ENCODE peak calls at places on chromosomes 12 and 14, in seven cellular contexts. D is CD8-positive, alpha-beta T cell; F is OCI-LY7; U is A549; P is Karpas-422; G is aorta; B is body of pancreas. V is an unnamed sample.

GRCh38 chr12:6376079-6376941 is 947 bp upstream of the SCNN1A start:
- DNase-seq in D (no peak), F (no peak), U (peak; percentile 86), P (no peak), G (peak; percentile 73), B (peak; percentile 76), V (peak; percentile 76)

GRCh38 chr14:59632381-59632780 is 55.8 kb upstream of the CCDC175 start:
- DNase-seq in D (no peak), F (peak; percentile 15), U (peak; percentile 25), P (peak; percentile 87), G (no peak), B (peak; percentile 56), V (no peak)

GRCh38 chr14:83894519-83894918 is 1635.4 kb upstream of the FLRT2 start:
- DNase-seq in D (no peak), F (no peak), U (no peak), P (no peak), G (no peak), B (no peak), V (no peak)

GRCh38 chr12:117830471-117830870 is 138.3 kb downstream of the KSR2 start:
- DNase-seq in D (no peak), F (no peak), U (no peak), P (no peak), G (no peak), B (no peak), V (no peak)

GRCh38 chr12:61757831-61758505 is 502.2 kb upstream of the USP15 start:
- DNase-seq in D (no peak), F (no peak), U (no peak), P (no peak), G (no peak), B (no peak), V (no peak)

GRCh38 chr12:80834724-80835123 is 103.0 kb downstream of the LIN7A start:
- DNase-seq in D (no peak), F (no peak), U (no peak), P (no peak), G (no peak), B (no peak), V (no peak)

GRCh38 chr14:36976571-36977023 is 195.8 kb downstream of the SLC25A21 start:
- DNase-seq in D (no peak), F (no peak), U (no peak), P (no peak), G (peak; percentile 50), B (peak; percentile 8), V (no peak)

GRCh38 chr14:68663385-68664076 is 129.3 kb downstream of the ZFP36L1 start:
- DNase-seq in D (peak; percentile 27), F (no peak), U (no peak), P (no peak), G (no peak), B (no peak), V (peak; percentile 64)

GRCh38 chr12:102481705-102482104 is 1.3 kb upstream of the IGF1 start:
- DNase-seq in D (no peak), F (no peak), U (no peak), P (no peak), G (no peak), B (no peak), V (no peak)

GRCh38 chr12:143964-144649 is 69.8 kb downstream of the SLC6A12 start:
- DNase-seq in D (no peak), F (no peak), U (no peak), P (no peak), G (no peak), B (peak; percentile 35), V (no peak)

GRCh38 chr14:105860615-105861580 is 334.5 kb downstream of the TMEM121 start:
- DNase-seq in D (no peak), F (peak; percentile 57), U (no peak), P (peak; percentile 80), G (peak; percentile 30), B (peak; percentile 2), V (peak; percentile 6)

GRCh38 chr14:28635387-28635786 is 131.2 kb upstream of the FOXG1 start:
- DNase-seq in D (no peak), F (peak; percentile 26), U (no peak), P (peak; percentile 79), G (no peak), B (no peak), V (no peak)

GRCh38 chr12:57695770-57696432 is 2.0 kb downstream of the OS9 start:
- DNase-seq in D (no peak), F (no peak), U (no peak), P (no peak), G (no peak), B (no peak), V (no peak)

GRCh38 chr14:33647385-33647786 is 303.5 kb downstream of the EGLN3 start:
- DNase-seq in D (no peak), F (no peak), U (no peak), P (no peak), G (no peak), B (no peak), V (no peak)

GRCh38 chr14:90452366-90452765 is 55.5 kb downstream of the CALM1 start:
- DNase-seq in D (no peak), F (no peak), U (no peak), P (no peak), G (no peak), B (no peak), V (no peak)

GRCh38 chr12:122996188-122996601 is 15.7 kb downstream of the ARL6IP4 start:
- DNase-seq in D (no peak), F (no peak), U (no peak), P (no peak), G (no peak), B (no peak), V (no peak)

GRCh38 chr12:89319111-89319510 is 33.2 kb downstream of the DUSP6 start:
- DNase-seq in D (no peak), F (no peak), U (no peak), P (no peak), G (no peak), B (peak; percentile 37), V (no peak)

GRCh38 chr14:101193126-101193844 is 289.8 kb upstream of the RTL1 start:
- DNase-seq in D (no peak), F (no peak), U (no peak), P (no peak), G (no peak), B (no peak), V (no peak)

GRCh38 chr14:102320033-102320660 is 601 bp downstream of the ZNF839 start:
- DNase-seq in D (peak; percentile 58), F (peak; percentile 57), U (peak; percentile 36), P (peak; percentile 68), G (peak; percentile 67), B (peak; percentile 64), V (peak; percentile 53)

DNA sequence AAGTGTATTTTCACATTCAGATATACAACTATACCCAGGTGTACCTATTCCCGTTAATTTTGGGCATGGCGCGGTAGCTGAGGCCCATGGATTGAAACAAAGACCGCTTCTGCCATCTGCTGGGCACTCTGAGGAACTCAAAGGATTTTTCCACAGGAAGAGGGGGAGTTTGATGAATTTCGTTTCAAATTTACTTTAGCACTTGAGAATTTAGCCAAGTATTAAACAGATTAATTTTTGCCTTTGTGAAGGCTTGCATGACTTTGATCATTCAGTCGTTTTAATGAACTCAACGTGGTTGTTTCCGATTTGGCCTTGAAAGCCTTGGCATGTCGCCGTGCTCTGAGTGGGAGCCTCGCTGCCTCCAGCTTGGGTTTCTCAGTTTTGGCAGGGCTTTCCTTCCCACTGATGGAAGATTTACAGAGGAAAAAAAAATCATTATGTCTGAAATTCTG is 153.2 kb upstream of the DDHD1 start:
- DNase-seq in D (peak; percentile 32), F (peak; percentile 40), U (peak; percentile 47), P (peak; percentile 77), G (peak; percentile 71), B (peak; percentile 63), V (peak; percentile 86)
- H3K4me3 ChIP-seq in D (peak overlapping the region; percentile 1), F (no peak overlapping the region), U (peak overlapping the region; percentile 29), P (no peak overlapping the region), G (peak overlapping the region; percentile 88), B (no peak overlapping the region), V (peak overlapping the region; percentile 18)

DNA sequence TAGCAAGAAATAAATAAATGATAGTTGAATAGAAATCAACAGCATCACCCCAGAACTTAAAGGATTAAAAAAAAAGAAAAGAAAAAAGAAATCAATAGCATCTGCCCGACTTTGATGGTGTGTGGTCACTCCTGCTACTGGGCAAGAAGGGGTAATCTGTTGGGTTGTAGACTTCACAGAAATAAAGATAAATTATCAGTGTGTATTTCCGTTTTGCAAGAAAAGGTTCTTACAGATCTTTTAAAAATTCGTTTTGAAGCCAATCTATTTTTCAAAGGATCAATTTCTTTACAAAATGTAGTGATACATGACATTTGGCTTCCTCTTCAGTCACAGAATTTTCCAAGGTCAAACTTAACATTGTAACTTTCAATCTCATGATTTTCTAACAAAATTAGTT is 448.9 kb upstream of the FAR2 start:
- DNase-seq in D (no peak), F (no peak), U (no peak), P (no peak), G (no peak), B (no peak), V (no peak)
- H3K27ac ChIP-seq in D (no peak overlapping the region), F (no peak overlapping the region), U (no peak overlapping the region), P (no peak overlapping the region), G (no peak overlapping the region), B (no peak overlapping the region), V (no peak overlapping the region)

GRCh38 chr12:23083267-23083666 is 458.3 kb downstream of the ETNK1 start:
- DNase-seq in D (no peak), F (no peak), U (no peak), P (no peak), G (no peak), B (no peak), V (no peak)

GRCh38 chr12:23088594-23088993 is 463.6 kb downstream of the ETNK1 start:
- DNase-seq in D (no peak), F (no peak), U (no peak), P (no peak), G (no peak), B (no peak), V (no peak)

DNA sequence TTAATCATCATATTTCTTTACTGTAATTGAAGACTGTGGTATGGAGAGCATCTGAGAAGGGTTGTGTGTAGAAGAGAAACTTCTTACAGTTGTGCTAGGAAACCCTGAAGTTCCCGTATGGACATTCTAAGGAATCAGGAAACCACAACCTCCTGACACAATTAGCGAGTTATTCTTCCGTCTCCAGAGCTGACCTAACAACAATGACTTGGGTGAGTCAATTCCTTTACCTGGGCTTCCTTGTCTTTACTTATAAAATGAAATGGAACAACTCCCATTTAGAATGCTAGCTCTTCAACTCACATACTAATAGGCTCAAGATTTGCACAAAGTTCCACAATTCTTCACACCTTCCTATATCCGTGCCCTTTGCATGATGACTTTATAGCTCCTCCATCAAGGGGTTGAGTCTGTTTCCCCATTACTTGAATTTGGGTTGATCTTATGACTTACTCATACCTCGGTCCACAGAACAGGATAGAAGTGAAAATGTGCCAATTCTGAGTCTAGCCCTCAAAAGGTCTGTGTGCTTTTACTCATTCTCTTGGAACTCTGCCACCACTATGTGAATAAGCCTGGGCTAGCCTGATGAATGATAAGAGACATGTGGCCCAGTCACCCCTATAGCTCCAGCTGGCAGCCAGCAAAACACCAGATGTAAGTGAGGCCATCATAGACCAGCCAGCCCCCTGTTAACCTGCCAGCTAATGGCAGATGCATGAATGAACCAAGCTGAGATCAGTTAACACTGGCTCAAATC is 459.4 kb downstream of the ETNK1 start:
- DNase-seq in D (no peak), F (no peak), U (no peak), P (no peak), G (peak; percentile 53), B (no peak), V (no peak)
- H3K4me3 ChIP-seq in D (no peak overlapping the region), F (no peak overlapping the region), U (no peak overlapping the region), P (no peak overlapping the region), G (no peak overlapping the region), B (no peak overlapping the region), V (no peak overlapping the region)

DNA sequence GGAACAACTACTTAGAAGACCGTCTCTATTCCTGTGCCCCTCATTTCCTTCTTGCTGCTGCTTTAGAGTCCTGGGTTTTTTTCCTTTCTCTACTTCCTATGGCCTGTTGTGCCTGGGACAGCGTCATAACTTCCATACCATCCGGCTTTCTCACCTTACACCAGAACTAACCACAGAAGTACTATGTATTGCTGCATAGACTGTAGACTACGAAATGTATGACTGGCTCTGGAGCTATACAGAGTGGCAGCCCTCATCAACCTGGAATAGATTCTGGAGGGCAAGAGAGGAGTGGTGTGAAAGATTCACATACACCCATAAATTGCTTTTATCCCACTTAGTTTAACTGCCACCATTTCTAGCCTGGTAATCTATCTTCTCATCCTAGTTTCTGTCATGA is 16.9 kb upstream of the SRP54 start:
- DNase-seq in D (no peak), F (no peak), U (no peak), P (no peak), G (no peak), B (no peak), V (no peak)
- H3K27ac ChIP-seq in D (no peak overlapping the region), F (no peak overlapping the region), U (no peak overlapping the region), P (no peak overlapping the region), G (no peak overlapping the region), B (no peak overlapping the region), V (no peak overlapping the region)

V was measured in uterus.